ENCODE peak calls at places on chromosomes 3 and 15, in nine cellular contexts. S is right cardiac atrium; I is OCI-LY7; E is CD4-positive, alpha-beta memory T cell; D is esophagus muscularis mucosa; Y is IMR-90; T is neuronal stem cell; M is heart right ventricle; F is mesenchymal stem cell. W is an unnamed sample. For H3K4me1, the result is how much of the 10 kb centered on the place peaks cover.

GRCh38 chr15:41115652-41116115 is 396 bp downstream of the INO80 start:
- DNase-seq in Y (peak), I (peak), T (peak), M (peak), E (peak), S (peak), D (no peak), F (peak), W (peak)

GRCh38 chr3:139655880-139656279 is 21.9 kb downstream of the NMNAT3 start:
- DNase-seq in T (no peak), D (no peak), Y (no peak), I (no peak), E (no peak), F (no peak), M (no peak), S (peak), W (no peak)

GRCh38 chr15:91200101-91200754 is 100.2 kb downstream of the SV2B start:
- DNase-seq in F (no peak), E (no peak), T (no peak), I (no peak), Y (no peak), D (no peak), M (no peak), S (no peak), W (no peak)

GRCh38 chr15:47987908-47988532 is 132.8 kb upstream of the SLC24A5 start:
- DNase-seq in I (peak), F (peak), E (peak), M (no peak), D (no peak), T (peak), Y (peak), S (no peak), W (no peak)

GRCh38 chr3:156762631-156763185 is 63.4 kb upstream of the LEKR1 start:
- DNase-seq in I (no peak), Y (peak), F (peak), S (no peak), T (no peak), E (no peak), M (no peak), D (no peak), W (no peak)

GRCh38 chr3:89184151-89184550 is 76.7 kb downstream of the EPHA3 start:
- DNase-seq in M (no peak), D (no peak), S (no peak), I (no peak), T (no peak), Y (no peak), F (no peak), E (no peak), W (no peak)

GRCh38 chr3:138114431-138114918 is 933 bp downstream of the DZIP1L start:
- DNase-seq in I (no peak), T (no peak), M (no peak), Y (peak), S (no peak), D (no peak), F (peak), E (no peak), W (no peak)

GRCh38 chr3:61537366-61537765 is 24.0 kb upstream of the PTPRG start:
- DNase-seq in T (no peak), S (no peak), D (no peak), E (no peak), M (no peak), F (peak), Y (no peak), I (no peak), W (no peak)

GRCh38 chr15:90519688-90520087 is 10.0 kb upstream of the CRTC3 start:
- DNase-seq in I (no peak), E (no peak), Y (peak), F (no peak), T (no peak), M (no peak), S (no peak), D (no peak), W (no peak)

GRCh38 chr15:51533672-51534398 is 88.7 kb downstream of the DMXL2 start:
- DNase-seq in S (no peak), T (no peak), F (no peak), I (no peak), E (no peak), D (no peak), M (no peak), Y (peak), W (no peak)

GRCh38 chr15:41128174-41128902 is 12.3 kb upstream of the INO80 start:
- DNase-seq in F (no peak), I (no peak), S (no peak), Y (no peak), M (no peak), T (no peak), D (no peak), E (no peak), W (no peak)

GRCh38 chr3:123409443-123410148 is 39.3 kb downstream of the ADCY5 start:
- DNase-seq in D (no peak), I (no peak), F (no peak), S (no peak), T (no peak), Y (no peak), E (no peak), M (no peak), W (no peak)

GRCh38 chr15:74263473-74263872 is 27.3 kb downstream of the CCDC33 start:
- DNase-seq in T (no peak), D (no peak), F (no peak), M (no peak), Y (no peak), S (no peak), I (no peak), E (no peak), W (no peak)

GRCh38 chr3:115783938-115784738 is 160.8 kb downstream of the GAP43 start:
- DNase-seq in T (peak), Y (peak), D (peak), I (peak), E (peak), M (peak), S (peak), F (peak), W (peak)

GRCh38 chr3:46372492-46373359 is 2.0 kb downstream of the CCR5 start:
- DNase-seq in D (no peak), T (no peak), Y (peak), I (peak), E (peak), M (no peak), F (peak), S (no peak), W (no peak)

GRCh38 chr3:58214484-58215316 is 3.9 kb upstream of the DNASE1L3 start:
- DNase-seq in S (no peak), T (no peak), M (no peak), E (no peak), I (peak), F (peak), Y (peak), D (no peak), W (peak)

GRCh38 chr3:194397757-194398312 is 1.2 kb downstream of the GP5 start:
- DNase-seq in Y (no peak), D (no peak), M (no peak), I (no peak), F (no peak), T (no peak), S (peak), E (peak), W (peak)

GRCh38 chr15:39558421-39558820 is 22.5 kb upstream of the THBS1 start:
- DNase-seq in Y (no peak), E (no peak), D (peak), F (no peak), T (no peak), S (no peak), M (no peak), I (no peak), W (no peak)

GRCh38 chr3:50272911-50273688 is 4.2 kb downstream of the SEMA3B start:
- DNase-seq in F (peak), S (peak), E (peak), I (peak), D (no peak), T (peak), M (peak), Y (peak), W (peak)

GRCh38 chr3:194472290-194472920 is 14.4 kb downstream of the ATP13A3 start:
- DNase-seq in D (no peak), M (no peak), Y (peak), T (peak), I (peak), E (peak), F (peak), S (no peak), W (no peak)

GRCh38 chr15:83108266-83109219 is 1.1 kb downstream of the TM6SF1 start:
- DNase-seq in E (no peak), F (peak), T (no peak), I (peak), M (peak), Y (peak), D (no peak), S (peak), W (peak)

GRCh38 chr3:44729384-44729910 is at the start of gene ZNF501:
- DNase-seq in I (peak), M (peak), D (peak), S (peak), E (peak), Y (peak), F (peak), T (peak), W (peak)

GRCh38 chr3:127857270-127857801 is 35.0 kb upstream of the MGLL start:
- DNase-seq in M (no peak), T (no peak), I (peak), Y (peak), F (no peak), S (no peak), E (no peak), D (peak), W (no peak)

GRCh38 chr3:30843950-30844349 is 50.5 kb downstream of the GADL1 start:
- DNase-seq in I (no peak), F (no peak), T (no peak), D (no peak), S (no peak), Y (no peak), M (no peak), E (no peak), W (no peak)

GRCh38 chr3:65334045-65334665 is 646.4 kb upstream of the ADAMTS9 start:
- DNase-seq in T (no peak), F (peak), M (no peak), S (peak), D (no peak), Y (no peak), I (no peak), E (no peak), W (no peak)

GRCh38 chr3:178948546-178948945 is 123.1 kb downstream of the ZMAT3 start:
- DNase-seq in T (no peak), E (no peak), S (no peak), Y (no peak), F (no peak), I (no peak), D (no peak), M (no peak), W (no peak)

GRCh38 chr3:57292895-57293526 is 526 bp upstream of the ASB14 start:
- DNase-seq in T (no peak), D (no peak), Y (no peak), I (no peak), F (no peak), S (no peak), M (no peak), E (no peak), W (no peak)

GRCh38 chr3:112170046-112170445 is 37.0 kb upstream of the GCSAM start:
- DNase-seq in S (no peak), I (no peak), F (no peak), D (no peak), T (no peak), M (no peak), E (no peak), Y (no peak), W (no peak)

GRCh38 chr3:169886671-169887070 is 16.9 kb upstream of the LRRC31 start:
- DNase-seq in T (no peak), Y (peak), E (no peak), F (no peak), D (no peak), I (no peak), S (peak), M (peak), W (no peak)

GRCh38 chr15:67127925-67128324 is 62.5 kb downstream of the SMAD3 start:
- DNase-seq in I (no peak), D (no peak), M (no peak), F (peak), E (no peak), Y (peak), T (no peak), S (no peak), W (no peak)

GRCh38 chr3:9396301-9396631 is 1.1 kb upstream of the SETD5 start:
- DNase-seq in F (peak), I (peak), T (no peak), S (no peak), Y (peak), E (peak), D (peak), M (no peak), W (no peak)

GRCh38 chr3:128378631-128379347 is 87.9 kb downstream of the DNAJB8 start:
- DNase-seq in I (no peak), D (no peak), Y (peak), T (no peak), E (no peak), S (peak), F (peak), M (peak), W (no peak)

GRCh38 chr3:45330500-45331295 is 57.7 kb upstream of the LARS2 start:
- DNase-seq in M (no peak), T (no peak), Y (no peak), F (no peak), E (no peak), I (no peak), D (no peak), S (no peak), W (no peak)

GRCh38 chr3:24508423-24508839 is 13.8 kb upstream of the THRB start:
- DNase-seq in T (no peak), Y (no peak), E (no peak), I (no peak), F (no peak), D (no peak), S (no peak), M (no peak), W (no peak)

GRCh38 chr15:45254405-45255293 is 2.6 kb downstream of the SLC28A2 start:
- DNase-seq in Y (peak), S (no peak), E (no peak), M (no peak), I (no peak), F (no peak), D (no peak), T (no peak), W (no peak)

GRCh38 chr3:123732447-123732846 is 147.6 kb upstream of the HACD2 start:
- DNase-seq in Y (peak), M (no peak), F (peak), E (no peak), T (no peak), D (no peak), I (no peak), S (no peak), W (no peak)

GRCh38 chr3:48950051-48950450 is 31.4 kb downstream of the ARIH2 start:
- DNase-seq in Y (no peak), F (no peak), I (no peak), D (no peak), S (no peak), M (no peak), T (no peak), E (no peak), W (no peak)

GRCh38 chr3:80232760-80233159 is 465.0 kb upstream of the ROBO1 start:
- DNase-seq in M (no peak), Y (peak), D (no peak), I (no peak), T (no peak), F (peak), S (no peak), E (no peak), W (no peak)

GRCh38 chr3:98655666-98656065 is 62.3 kb upstream of the CPOX start:
- DNase-seq in T (no peak), D (no peak), E (no peak), F (peak), I (no peak), M (no peak), S (no peak), Y (peak), W (no peak)
- H3K4me1 ChIP-seq in T (under half), D (under half), E (under half), F (under half), I (under half), M (under half), S (under half), Y (under half), W (under half)

GRCh38 chr15:65919353-65919752 is 50.1 kb downstream of the RAB11A start:
- DNase-seq in S (no peak), Y (no peak), I (no peak), T (no peak), M (no peak), E (no peak), D (no peak), F (no peak), W (no peak)
- H3K4me1 ChIP-seq in S (under half), Y (under half), I (under half), T (under half), M (under half), E (under half), D (under half), F (under half), W (under half)

DNA sequence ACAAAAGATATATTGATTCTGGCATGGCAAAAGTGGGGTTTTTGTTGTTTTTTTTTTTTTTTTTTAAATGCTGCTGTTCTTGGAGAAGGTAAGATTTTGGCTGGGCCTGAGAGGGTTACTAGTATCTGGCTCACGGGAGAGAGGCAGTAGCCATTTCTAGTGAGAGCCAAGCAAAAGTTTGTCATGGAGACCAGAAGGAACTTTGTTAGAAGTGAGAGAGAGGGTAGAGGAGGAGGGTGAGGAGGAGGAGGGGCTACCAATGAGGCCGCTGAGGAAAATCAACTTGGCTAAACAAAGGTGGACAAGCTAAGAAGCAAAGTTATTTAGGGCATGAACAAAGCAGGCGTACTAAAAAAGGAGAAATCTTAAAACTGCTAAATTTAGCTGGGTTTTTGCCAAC is 48.9 kb upstream of the STRIT1 start:
- DNase-seq in F (no peak), Y (no peak), E (no peak), T (peak), I (no peak), M (no peak), S (no peak), D (no peak), W (no peak)
- H3K4me1 ChIP-seq in F (under half), Y (under half), E (under half), T (under half), I (under half), M (under half), S (under half), D (under half), W (under half)

GRCh38 chr3:117920240-117920923 is 1114.3 kb downstream of the IGSF11 start:
- DNase-seq in M (no peak), F (no peak), D (no peak), T (no peak), S (no peak), Y (no peak), E (no peak), I (no peak), W (no peak)
- H3K4me1 ChIP-seq in M (under half), F (under half), D (under half), T (under half), S (under half), Y (under half), E (under half), I (under half), W (under half)

GRCh38 chr3:13411186-13411860 is 8.8 kb downstream of the NUP210 start:
- DNase-seq in D (no peak), M (no peak), E (no peak), Y (no peak), I (no peak), S (no peak), F (no peak), T (no peak), W (peak)
- H3K4me1 ChIP-seq in D (under half), M (under half), E (half or more), Y (under half), I (under half), S (under half), F (under half), T (under half), W (under half)

DNA sequence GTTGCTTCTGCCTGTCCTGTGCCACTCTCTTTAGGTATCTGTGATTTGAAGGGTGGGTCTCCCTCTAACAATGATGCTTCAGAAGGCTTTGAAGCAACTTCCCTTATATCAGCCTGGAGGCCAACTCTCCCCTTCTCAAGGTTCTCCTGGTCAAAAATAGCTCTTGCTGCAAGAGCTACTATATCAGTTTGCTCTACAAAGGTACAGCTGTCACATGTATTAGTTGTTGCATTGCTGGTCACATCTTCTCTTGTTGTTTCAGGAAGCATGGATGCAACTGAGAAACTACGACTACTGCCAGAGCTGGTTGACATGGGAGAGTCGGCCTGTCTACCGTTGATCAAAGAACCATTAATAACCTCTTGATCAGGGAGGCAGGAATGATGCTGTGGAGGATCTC is 38.3 kb downstream of the USF3 start:
- DNase-seq in D (no peak), S (no peak), F (no peak), M (no peak), T (no peak), I (peak), E (no peak), Y (no peak), W (no peak)
- H3K4me1 ChIP-seq in D (under half), S (under half), F (under half), M (under half), T (under half), I (under half), E (under half), Y (under half), W (under half)

GRCh38 chr15:52656412-52656811 is 22.8 kb downstream of the ATOSA start:
- DNase-seq in F (no peak), E (no peak), M (no peak), S (no peak), T (no peak), Y (no peak), I (no peak), D (no peak), W (no peak)
- H3K4me1 ChIP-seq in F (under half), E (under half), M (under half), S (under half), T (under half), Y (under half), I (under half), D (half or more), W (under half)

DNA sequence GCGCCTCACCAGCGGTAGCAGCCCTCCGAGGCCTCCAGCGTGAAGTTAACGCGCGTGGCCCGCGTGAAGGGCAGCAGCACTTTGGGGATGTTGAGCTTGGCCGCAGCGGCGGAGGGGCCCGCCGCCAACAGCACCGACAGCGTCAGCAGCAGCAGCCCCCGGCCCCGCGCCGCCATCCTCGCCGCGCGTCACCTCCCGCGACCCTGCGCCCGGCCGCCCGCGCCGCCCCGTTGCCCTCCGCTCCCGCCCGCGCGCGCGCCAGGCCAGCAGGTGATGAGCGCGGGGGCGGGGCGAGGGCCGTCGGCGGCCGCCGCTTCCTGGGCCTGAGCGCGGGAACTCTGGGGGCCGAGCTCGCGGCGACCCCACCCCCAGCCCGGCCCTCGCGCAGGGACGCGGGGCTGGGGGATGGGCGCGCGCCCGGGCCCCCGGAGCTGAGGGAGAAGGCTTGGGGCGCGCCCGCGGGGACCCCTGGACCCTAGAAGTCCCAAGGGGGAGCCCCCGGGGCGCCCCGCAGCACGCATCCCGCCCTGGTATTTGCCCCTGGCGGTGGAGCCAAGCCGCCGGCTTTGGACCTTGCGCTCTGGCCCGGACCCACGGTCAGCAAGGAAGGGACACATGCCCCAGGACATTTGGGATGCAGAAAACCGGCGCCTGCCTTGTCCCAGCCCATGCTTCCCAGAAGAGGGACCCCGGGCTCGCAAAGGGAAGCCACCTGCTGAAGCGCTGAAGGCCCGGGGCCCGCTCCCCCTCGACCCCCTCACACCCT is at the start of gene NUP210:
- DNase-seq in E (peak), Y (no peak), F (no peak), D (no peak), I (peak), M (peak), S (peak), T (peak), W (peak)
- H3K4me1 ChIP-seq in E (half or more), Y (under half), F (under half), D (under half), I (half or more), M (under half), S (under half), T (under half), W (half or more)

DNA sequence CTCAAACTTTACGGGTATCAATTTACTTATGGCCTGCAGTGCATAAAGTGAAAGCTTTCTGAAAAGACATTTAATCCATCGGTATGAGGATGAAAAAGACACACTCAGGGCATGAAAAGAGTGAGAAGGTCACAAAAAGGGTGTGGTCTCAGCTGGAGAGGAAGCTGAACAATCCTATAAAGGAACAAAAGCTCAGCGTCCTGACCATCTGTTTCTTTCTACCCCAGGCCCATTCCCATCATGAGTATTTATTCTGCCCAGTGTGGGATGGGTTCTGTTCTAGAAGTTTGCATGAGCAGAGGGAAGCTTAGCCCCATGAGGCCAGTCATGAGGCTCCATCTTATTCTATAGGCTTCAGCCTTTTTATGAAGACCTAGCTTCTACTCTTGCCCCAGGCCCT is 144.6 kb downstream of the LPP start:
- DNase-seq in T (no peak), M (no peak), Y (no peak), F (no peak), E (no peak), D (no peak), S (no peak), I (no peak), W (no peak)
- H3K4me1 ChIP-seq in T (under half), M (under half), Y (under half), F (under half), E (under half), D (half or more), S (under half), I (under half), W (under half)

W was measured in spleen.